ENCODE peak calls at places on chromosomes 13 and 19, in nine cellular contexts. One of them, this sample, is unnamed.

GRCh38 chr19:5932146-5932545 is 18.1 kb downstream of the CAPS start:
- DNase-seq in kidney glomerular epithelial cell: no peak
- DNase-seq in foreskin fibroblast: no peak
- DNase-seq in kidney tubule cell: no peak
- DNase-seq in fibroblast of mammary gland: no peak
- DNase-seq in BE2C: no peak
- DNase-seq in tibial artery: no peak
- DNase-seq in activated CD8-positive, alpha-beta T cell treated with anti-CD3 and anti-CD28 coated beads, Interleukin-2, amount 10 ng/mL, durations not matched to agents 7 days and 5 days: no peak
- DNase-seq in head of caudate nucleus: peak; percentile 66
- DNase-seq in this sample: no peak

GRCh38 chr13:35630551-35631275 is 154.2 kb upstream of the MAB21L1 start:
- DNase-seq in kidney glomerular epithelial cell: peak; percentile 40
- DNase-seq in foreskin fibroblast: peak; percentile 50
- DNase-seq in kidney tubule cell: peak; percentile 73
- DNase-seq in fibroblast of mammary gland: peak; percentile 74
- DNase-seq in BE2C: peak; percentile 45
- DNase-seq in tibial artery: no peak
- DNase-seq in activated CD8-positive, alpha-beta T cell treated with anti-CD3 and anti-CD28 coated beads, Interleukin-2, amount 10 ng/mL, durations not matched to agents 7 days and 5 days: no peak
- DNase-seq in head of caudate nucleus: peak; percentile 17
- DNase-seq in this sample: peak; percentile 64

GRCh38 chr19:35153701-35154534 is 617 bp upstream of the FXYD5 start:
- DNase-seq in kidney glomerular epithelial cell: no peak
- DNase-seq in foreskin fibroblast: peak; percentile 32
- DNase-seq in kidney tubule cell: peak; percentile 53
- DNase-seq in fibroblast of mammary gland: no peak
- DNase-seq in BE2C: peak; percentile 44
- DNase-seq in tibial artery: no peak
- DNase-seq in activated CD8-positive, alpha-beta T cell treated with anti-CD3 and anti-CD28 coated beads, Interleukin-2, amount 10 ng/mL, durations not matched to agents 7 days and 5 days: peak; percentile 78
- DNase-seq in head of caudate nucleus: no peak
- DNase-seq in this sample: peak; percentile 23

GRCh38 chr19:7918615-7919421 is 1.3 kb upstream of the SNAPC2 start:
- DNase-seq in kidney glomerular epithelial cell: no peak
- DNase-seq in foreskin fibroblast: no peak
- DNase-seq in kidney tubule cell: no peak
- DNase-seq in fibroblast of mammary gland: no peak
- DNase-seq in BE2C: no peak
- DNase-seq in tibial artery: no peak
- DNase-seq in activated CD8-positive, alpha-beta T cell treated with anti-CD3 and anti-CD28 coated beads, Interleukin-2, amount 10 ng/mL, durations not matched to agents 7 days and 5 days: no peak
- DNase-seq in head of caudate nucleus: no peak
- DNase-seq in this sample: no peak

GRCh38 chr19:13252569-13253335 is 102.5 kb downstream of the IER2 start:
- DNase-seq in kidney glomerular epithelial cell: no peak
- DNase-seq in foreskin fibroblast: no peak
- DNase-seq in kidney tubule cell: no peak
- DNase-seq in fibroblast of mammary gland: no peak
- DNase-seq in BE2C: no peak
- DNase-seq in tibial artery: no peak
- DNase-seq in activated CD8-positive, alpha-beta T cell treated with anti-CD3 and anti-CD28 coated beads, Interleukin-2, amount 10 ng/mL, durations not matched to agents 7 days and 5 days: no peak
- DNase-seq in head of caudate nucleus: no peak
- DNase-seq in this sample: no peak

GRCh38 chr13:99136427-99136954 is 64.2 kb upstream of the UBAC2 start:
- DNase-seq in kidney glomerular epithelial cell: no peak
- DNase-seq in foreskin fibroblast: no peak
- DNase-seq in kidney tubule cell: no peak
- DNase-seq in fibroblast of mammary gland: no peak
- DNase-seq in BE2C: no peak
- DNase-seq in tibial artery: no peak
- DNase-seq in activated CD8-positive, alpha-beta T cell treated with anti-CD3 and anti-CD28 coated beads, Interleukin-2, amount 10 ng/mL, durations not matched to agents 7 days and 5 days: no peak
- DNase-seq in head of caudate nucleus: no peak
- DNase-seq in this sample: no peak

GRCh38 chr19:8363803-8364771 is at the start of gene ANGPTL4:
- DNase-seq in kidney glomerular epithelial cell: peak; percentile 30
- DNase-seq in foreskin fibroblast: peak; percentile 90
- DNase-seq in kidney tubule cell: peak; percentile 50
- DNase-seq in fibroblast of mammary gland: peak; percentile 81
- DNase-seq in BE2C: peak; percentile 68
- DNase-seq in tibial artery: peak; percentile 87
- DNase-seq in activated CD8-positive, alpha-beta T cell treated with anti-CD3 and anti-CD28 coated beads, Interleukin-2, amount 10 ng/mL, durations not matched to agents 7 days and 5 days: peak; percentile 65
- DNase-seq in head of caudate nucleus: peak; percentile 62
- DNase-seq in this sample: peak; percentile 88

GRCh38 chr19:2337329-2337707 is 8.8 kb downstream of the SPPL2B start:
- DNase-seq in kidney glomerular epithelial cell: no peak
- DNase-seq in foreskin fibroblast: peak; percentile 35
- DNase-seq in kidney tubule cell: peak; percentile 25
- DNase-seq in fibroblast of mammary gland: peak; percentile 74
- DNase-seq in BE2C: peak; percentile 90
- DNase-seq in tibial artery: no peak
- DNase-seq in activated CD8-positive, alpha-beta T cell treated with anti-CD3 and anti-CD28 coated beads, Interleukin-2, amount 10 ng/mL, durations not matched to agents 7 days and 5 days: no peak
- DNase-seq in head of caudate nucleus: peak; percentile 81
- DNase-seq in this sample: peak; percentile 10

GRCh38 chr19:3095375-3096191 is 1.4 kb downstream of the GNA11 start:
- DNase-seq in kidney glomerular epithelial cell: no peak
- DNase-seq in foreskin fibroblast: no peak
- DNase-seq in kidney tubule cell: peak; percentile 25
- DNase-seq in fibroblast of mammary gland: no peak
- DNase-seq in BE2C: no peak
- DNase-seq in tibial artery: no peak
- DNase-seq in activated CD8-positive, alpha-beta T cell treated with anti-CD3 and anti-CD28 coated beads, Interleukin-2, amount 10 ng/mL, durations not matched to agents 7 days and 5 days: no peak
- DNase-seq in head of caudate nucleus: no peak
- DNase-seq in this sample: no peak

GRCh38 chr13:45828253-45828968 is 23.1 kb downstream of the SIAH3 start:
- DNase-seq in kidney glomerular epithelial cell: no peak
- DNase-seq in foreskin fibroblast: no peak
- DNase-seq in kidney tubule cell: no peak
- DNase-seq in fibroblast of mammary gland: no peak
- DNase-seq in BE2C: no peak
- DNase-seq in tibial artery: no peak
- DNase-seq in activated CD8-positive, alpha-beta T cell treated with anti-CD3 and anti-CD28 coated beads, Interleukin-2, amount 10 ng/mL, durations not matched to agents 7 days and 5 days: no peak
- DNase-seq in head of caudate nucleus: no peak
- DNase-seq in this sample: no peak

GRCh38 chr19:54523403-54523802 is 20.8 kb downstream of the LAIR2 start:
- DNase-seq in kidney glomerular epithelial cell: no peak
- DNase-seq in foreskin fibroblast: peak; percentile 28
- DNase-seq in kidney tubule cell: no peak
- DNase-seq in fibroblast of mammary gland: peak; percentile 26
- DNase-seq in BE2C: no peak
- DNase-seq in tibial artery: no peak
- DNase-seq in activated CD8-positive, alpha-beta T cell treated with anti-CD3 and anti-CD28 coated beads, Interleukin-2, amount 10 ng/mL, durations not matched to agents 7 days and 5 days: peak; percentile 67
- DNase-seq in head of caudate nucleus: peak; percentile 43
- DNase-seq in this sample: no peak